ENCODE peak calls at places on chromosome 12, in six cellular contexts. A is transverse colon, N is hepatocyte, I is H1, P is glutamatergic neuron, R is choroid plexus epithelial cell. B is an unnamed sample.

GRCh38 chr12:88638956-88639355 is 58.7 kb upstream of the KITLG start:
- DNase-seq in P (no peak), I (no peak), N (no peak), R (peak), A (no peak), B (no peak)

GRCh38 chr12:132131952-132132351 is 12.2 kb downstream of the DDX51 start:
- DNase-seq in R (no peak), N (no peak), P (no peak), I (no peak), A (no peak), B (no peak)

GRCh38 chr12:56900583-56900982 is 33.6 kb downstream of the SDR9C7 start:
- DNase-seq in P (no peak), A (no peak), R (no peak), N (no peak), I (no peak), B (no peak)

GRCh38 chr12:8906781-8907180 is 7.5 kb upstream of the PHC1 start:
- DNase-seq in P (no peak), R (no peak), I (no peak), A (no peak), N (no peak), B (no peak)

GRCh38 chr12:12439636-12440035 is 82.8 kb downstream of the BORCS5 start:
- DNase-seq in N (peak), I (no peak), A (no peak), R (peak), P (no peak), B (no peak)

GRCh38 chr12:64169999-64170398 is 52.1 kb downstream of the KICS2 start:
- DNase-seq in R (no peak), A (no peak), P (no peak), N (no peak), I (no peak), B (no peak)

GRCh38 chr12:53805801-53806200 is 54.0 kb upstream of the CISTR start:
- DNase-seq in A (no peak), I (no peak), P (no peak), N (no peak), R (no peak), B (no peak)

GRCh38 chr12:45962553-45963325 is 27.6 kb downstream of the SCAF11 start:
- DNase-seq in N (no peak), A (no peak), P (no peak), R (no peak), I (no peak), B (no peak)

GRCh38 chr12:120352117-120352516 is 16.8 kb downstream of the MSI1 start:
- DNase-seq in N (no peak), I (no peak), A (no peak), P (no peak), R (peak), B (no peak)

GRCh38 chr12:18430425-18431048 is 169.2 kb downstream of the PIK3C2G start:
- DNase-seq in A (peak), P (peak), R (peak), I (peak), N (peak), B (peak)

GRCh38 chr12:74509886-74510285 is 27.7 kb upstream of the ATXN7L3B start:
- DNase-seq in N (no peak), R (no peak), A (no peak), I (no peak), P (no peak), B (no peak)

GRCh38 chr12:98741615-98742265 is 96.7 kb downstream of the APAF1 start:
- DNase-seq in A (no peak), N (no peak), I (no peak), R (no peak), P (peak), B (no peak)

GRCh38 chr12:75568801-75569200 is 57.4 kb upstream of the KRR1 start:
- DNase-seq in A (no peak), R (no peak), N (no peak), P (no peak), I (no peak), B (no peak)

GRCh38 chr12:52971701-52972329 is 22.9 kb downstream of the KRT18 start:
- DNase-seq in P (no peak), A (peak), N (peak), I (no peak), R (peak), B (peak)

GRCh38 chr12:121578230-121579189 is 2.3 kb downstream of the KDM2B start:
- DNase-seq in R (peak), N (no peak), P (peak), I (peak), A (peak), B (no peak)

GRCh38 chr12:89228466-89228865 is 123.8 kb downstream of the DUSP6 start:
- DNase-seq in R (peak), A (no peak), I (no peak), N (no peak), P (no peak), B (no peak)

GRCh38 chr12:42854208-42854607 is 264.7 kb upstream of the PRICKLE1 start:
- DNase-seq in N (no peak), I (no peak), R (peak), P (no peak), A (no peak), B (no peak)

GRCh38 chr12:29611906-29612305 is 114.4 kb upstream of the OVCH1 start:
- DNase-seq in A (no peak), I (no peak), R (peak), N (no peak), P (no peak), B (no peak)

GRCh38 chr12:114931025-114931424 is 247.1 kb upstream of the TBX3 start:
- DNase-seq in A (no peak), I (no peak), N (no peak), P (no peak), R (no peak), B (no peak)

GRCh38 chr12:120130011-120130410 is 13.5 kb upstream of the RAB35 start:
- DNase-seq in A (no peak), R (no peak), I (no peak), N (no peak), P (no peak), B (no peak)

GRCh38 chr12:112971248-112971647 is 7.1 kb upstream of the OAS2 start:
- DNase-seq in I (no peak), N (no peak), P (no peak), R (peak), A (no peak), B (peak)

GRCh38 chr12:111438501-111438900 is 32.8 kb downstream of the SH2B3 start:
- DNase-seq in A (peak), P (no peak), I (no peak), R (peak), N (peak), B (peak)

GRCh38 chr12:46770501-46771183 is 55.2 kb downstream of the SLC38A4 start:
- DNase-seq in A (no peak), P (peak), N (peak), I (no peak), R (peak), B (peak)

GRCh38 chr12:132766380-132767085 is 4.9 kb upstream of the ANKLE2 start:
- DNase-seq in N (no peak), I (no peak), A (peak), P (no peak), R (no peak), B (no peak)

GRCh38 chr12:70724444-70724843 is 87.2 kb upstream of the PTPRB start:
- DNase-seq in N (no peak), P (no peak), I (no peak), R (peak), A (no peak), B (no peak)
- TF ChIP-seq CTCF in N (no peak), P (no peak), I (peak), R (peak), A (no peak), B (no peak)

GRCh38 chr12:96035283-96036236 is at the start of gene LTA4H:
- DNase-seq in I (peak), P (peak), A (peak), N (peak), R (peak), B (peak)
- TF ChIP-seq CTCF in I (no peak), P (no peak), A (no peak), N (no peak), R (no peak), B (no peak)

DNA sequence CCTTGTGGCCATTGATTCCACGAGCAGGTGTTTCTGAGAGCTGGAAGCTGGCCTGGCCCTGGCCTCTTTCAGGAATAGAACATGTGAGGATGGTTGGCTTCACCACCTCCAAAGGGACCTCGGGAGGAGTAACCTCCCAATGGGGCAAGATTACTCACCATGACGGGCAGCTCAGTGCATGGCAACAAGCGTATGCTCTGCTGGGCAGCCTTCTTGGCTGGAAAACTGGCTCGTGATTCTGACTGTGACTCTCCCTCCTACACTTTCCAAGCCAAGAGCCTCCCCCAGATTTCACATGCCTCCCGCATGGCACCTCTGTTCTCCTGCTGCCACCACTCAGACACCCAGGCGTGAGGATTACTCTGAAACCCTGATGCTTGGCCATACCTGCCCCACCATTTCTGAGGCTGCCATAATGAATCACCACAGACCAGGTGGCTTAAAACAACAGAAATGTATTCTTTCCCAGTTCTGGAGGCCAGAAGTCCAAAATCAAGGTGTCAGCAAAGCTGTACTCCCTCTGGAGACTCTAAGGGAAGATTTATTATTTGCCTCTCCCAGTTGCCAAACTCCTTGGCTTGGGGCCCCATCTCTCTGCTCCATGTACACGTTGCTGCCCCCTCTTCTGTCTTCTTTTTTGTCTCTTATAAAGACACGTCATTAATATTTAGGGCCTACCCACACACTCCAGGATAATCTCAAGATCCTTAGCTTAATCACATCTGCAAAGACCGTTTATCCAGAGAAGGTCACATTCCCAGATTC is 215.9 kb downstream of the CHST11 start:
- DNase-seq in I (no peak), N (no peak), R (no peak), P (no peak), A (no peak), B (peak)
- TF ChIP-seq CTCF in I (no peak), N (no peak), R (no peak), P (no peak), A (no peak), B (no peak)

DNA sequence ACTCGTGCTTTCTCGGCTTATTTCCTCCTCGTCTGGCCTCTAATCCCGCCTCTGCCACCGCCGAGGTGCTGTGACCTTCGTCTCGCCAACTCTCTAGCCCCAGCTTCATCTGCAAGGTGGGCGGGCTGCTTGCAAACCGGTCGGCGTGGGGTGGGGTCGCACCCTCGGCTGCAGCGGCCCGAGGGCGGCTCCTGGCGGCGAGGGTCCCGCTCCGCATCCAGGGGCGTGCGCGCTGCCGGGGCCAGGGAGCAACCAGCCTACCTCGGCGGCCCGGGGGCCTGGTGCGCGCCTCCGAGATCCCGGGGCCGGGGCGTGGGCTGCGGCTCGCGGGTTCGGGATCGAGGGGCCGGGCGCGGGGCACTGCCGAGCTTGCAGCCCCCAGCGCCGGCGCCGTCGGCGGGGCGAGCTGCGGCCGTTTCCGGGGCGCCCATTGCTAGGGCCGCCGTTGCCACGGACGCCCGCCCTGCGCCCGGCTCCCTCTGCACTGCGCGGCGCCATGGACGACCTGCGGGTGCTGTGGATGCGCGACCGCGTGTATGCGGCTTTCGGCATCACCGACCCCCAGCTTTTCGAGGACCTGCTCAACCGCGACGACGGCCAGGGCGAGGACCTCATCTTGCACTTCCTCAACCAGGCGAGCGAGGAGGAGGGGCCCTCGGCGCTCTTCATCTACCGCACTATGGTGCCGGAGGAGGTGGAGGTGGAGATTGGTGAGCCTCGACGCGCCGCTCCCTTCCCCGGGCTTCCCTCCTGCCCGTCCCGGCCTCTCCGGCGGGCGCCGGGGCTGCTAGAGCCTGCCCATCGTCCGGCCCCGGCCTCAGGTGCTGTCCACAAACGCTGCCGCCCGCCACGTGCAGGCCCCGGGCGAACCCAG is at the start of gene DNAH10:
- DNase-seq in P (peak), R (peak), A (peak), I (peak), N (peak), B (no peak)
- TF ChIP-seq CTCF in P (peak), R (peak), A (no peak), I (peak), N (peak), B (no peak)

GRCh38 chr12:2076728-2077127 is 23.9 kb downstream of the CACNA1C start:
- DNase-seq in A (no peak), P (no peak), N (no peak), R (no peak), I (no peak), B (no peak)

GRCh38 chr12:2074792-2075191 is 22.0 kb downstream of the CACNA1C start:
- DNase-seq in N (no peak), I (no peak), P (no peak), A (no peak), R (no peak), B (no peak)

GRCh38 chr12:2080604-2081003 is 27.8 kb downstream of the CACNA1C start:
- DNase-seq in I (no peak), N (no peak), P (no peak), A (no peak), R (no peak), B (no peak)

GRCh38 chr12:2075558-2076195 is 22.9 kb downstream of the CACNA1C start:
- DNase-seq in N (no peak), P (no peak), I (no peak), A (no peak), R (no peak), B (no peak)

GRCh38 chr12:2076196-2076570 is 23.4 kb downstream of the CACNA1C start:
- DNase-seq in A (no peak), P (no peak), R (peak), I (no peak), N (no peak), B (no peak)
- TF ChIP-seq CTCF in A (no peak), P (no peak), R (no peak), I (no peak), N (no peak), B (no peak)

GRCh38 chr12:31346211-31346610 is 20.3 kb upstream of the SINHCAF start:
- DNase-seq in N (no peak), I (no peak), A (no peak), P (no peak), R (no peak), B (no peak)
- TF ChIP-seq CTCF in N (no peak), I (no peak), A (no peak), P (no peak), R (no peak), B (no peak)

GRCh38 chr12:130571089-130571488 is 145.0 kb downstream of the RIMBP2 start:
- DNase-seq in R (no peak), A (no peak), I (no peak), P (no peak), N (no peak), B (no peak)
- TF ChIP-seq CTCF in R (no peak), A (no peak), I (no peak), P (no peak), N (no peak), B (no peak)

DNA sequence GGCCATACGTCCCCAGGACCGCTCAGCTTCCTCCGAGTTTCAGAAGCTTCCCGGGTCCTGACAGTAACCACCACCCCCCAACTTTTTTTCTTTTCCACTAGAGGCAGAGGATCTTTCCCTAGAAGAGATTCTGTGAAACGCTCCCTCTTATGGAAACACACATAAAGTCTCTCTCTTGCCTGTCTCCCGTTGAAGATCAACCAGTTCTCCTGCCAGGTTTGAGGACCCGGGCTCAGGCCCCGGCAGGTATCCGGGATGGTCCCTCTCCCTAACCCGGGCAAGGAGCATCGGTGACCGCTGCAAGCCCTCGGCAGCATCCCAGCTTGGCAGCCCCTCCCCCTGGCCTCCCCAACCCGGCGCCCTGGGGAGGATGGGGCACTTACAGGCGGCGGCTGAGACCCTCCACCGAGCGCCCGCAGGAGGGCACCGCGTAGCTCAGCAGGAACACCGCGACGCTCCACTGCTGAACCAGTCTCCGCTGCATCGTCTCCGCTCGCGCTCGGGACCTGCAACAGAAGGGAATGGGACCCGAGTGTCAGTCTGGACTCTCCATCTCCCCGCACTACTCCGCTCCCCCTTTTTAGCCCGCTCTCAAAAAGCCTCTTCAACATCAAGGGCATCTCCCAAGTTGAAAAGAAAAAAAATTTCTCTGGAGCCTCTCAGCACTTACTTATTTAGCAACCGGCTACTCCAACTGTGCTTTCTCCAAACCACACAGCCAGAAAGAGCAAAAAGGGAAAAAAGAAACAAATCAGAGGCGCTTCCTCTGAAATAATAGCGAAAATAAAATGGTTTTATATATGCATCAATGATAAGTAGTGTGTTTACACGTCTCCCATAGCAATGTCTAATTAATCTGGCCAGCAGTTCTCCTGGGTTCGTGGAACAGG is 3.3 kb downstream of the PTHLH start:
- DNase-seq in N (peak), A (no peak), I (peak), R (peak), P (peak), B (no peak)
- TF ChIP-seq CTCF in N (no peak), A (no peak), I (no peak), R (peak), P (no peak), B (no peak)

DNA sequence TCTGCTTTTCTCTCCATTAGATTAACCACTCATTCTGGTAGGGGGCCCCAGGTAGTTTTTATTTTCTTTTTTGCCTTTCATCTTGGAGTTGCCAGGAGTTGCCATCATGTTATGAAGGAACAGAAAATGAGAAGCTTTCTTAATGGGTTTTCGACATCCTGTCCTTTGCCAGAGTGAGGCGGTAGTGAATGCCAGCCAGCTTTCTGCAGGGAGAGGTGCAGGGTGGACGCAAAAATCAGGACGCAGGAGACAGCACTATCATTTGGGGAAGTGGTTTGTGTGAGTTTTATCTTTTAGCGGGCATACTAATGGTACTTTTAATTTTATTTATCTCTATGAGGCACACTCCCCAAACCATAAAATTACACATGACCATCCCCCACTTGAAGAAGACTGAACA is 1.7 kb downstream of the RASSF8 start:
- DNase-seq in N (peak), I (no peak), R (peak), A (no peak), P (peak), B (peak)
- TF ChIP-seq CTCF in N (peak), I (no peak), R (peak), A (no peak), P (no peak), B (no peak)

B was measured in adrenal gland.